ENCODE peak calls at places on chromosomes 11 and 22, in ten cellular contexts. X, Q, F, W, K, N, H, Y, P and J are unnamed samples.

GRCh38 chr11:65651589-65652510 is 10.9 kb downstream of the RELA start:
- DNase-seq in X (peak; percentile 88), Q (peak; percentile 86), F (peak; percentile 75), W (peak; percentile 61), K (peak; percentile 38), N (peak; percentile 76), H (peak; percentile 77), Y (peak; percentile 68), P (no peak), J (no peak)

GRCh38 chr11:15145151-15145550 is 30.4 kb downstream of the INSC start:
- DNase-seq in X (no peak), Q (no peak), F (no peak), W (no peak), K (no peak), N (no peak), H (no peak), Y (no peak), P (no peak), J (no peak)

GRCh38 chr11:18230859-18231258 is 5.7 kb downstream of the SAA4 start:
- DNase-seq in X (no peak), Q (no peak), F (no peak), W (no peak), K (no peak), N (no peak), H (no peak), Y (no peak), P (no peak), J (no peak)

GRCh38 chr11:110715541-110715940 is 3.3 kb upstream of the ARHGAP20 start:
- DNase-seq in X (no peak), Q (no peak), F (no peak), W (no peak), K (peak; percentile 86), N (no peak), H (no peak), Y (no peak), P (no peak), J (no peak)

GRCh38 chr11:46895821-46896220 is 22.5 kb downstream of the LRP4 start:
- DNase-seq in X (peak; percentile 61), Q (peak; percentile 89), F (peak; percentile 37), W (no peak), K (no peak), N (peak; percentile 75), H (no peak), Y (peak; percentile 80), P (no peak), J (peak; percentile 56)

GRCh38 chr22:37487129-37487528 is 945 bp upstream of the MFNG start:
- DNase-seq in X (no peak), Q (no peak), F (no peak), W (no peak), K (no peak), N (no peak), H (no peak), Y (no peak), P (no peak), J (no peak)

GRCh38 chr11:73889019-73889418 is 12.2 kb downstream of the PAAF1 start:
- DNase-seq in X (no peak), Q (no peak), F (no peak), W (no peak), K (peak; percentile 37), N (no peak), H (no peak), Y (no peak), P (no peak), J (no peak)

GRCh38 chr11:133911169-133911568 is 45.6 kb downstream of the IGSF9B start:
- DNase-seq in X (no peak), Q (no peak), F (no peak), W (no peak), K (no peak), N (no peak), H (no peak), Y (no peak), P (no peak), J (no peak)

GRCh38 chr11:95917188-95918036 is 6.5 kb downstream of the MTMR2 start:
- DNase-seq in X (no peak), Q (no peak), F (no peak), W (no peak), K (peak; percentile 30), N (no peak), H (no peak), Y (no peak), P (no peak), J (no peak)

GRCh38 chr22:49658902-49659280 is 168.8 kb downstream of the BRD1 start:
- DNase-seq in X (peak; percentile 37), Q (no peak), F (no peak), W (no peak), K (no peak), N (no peak), H (peak; percentile 19), Y (no peak), P (no peak), J (no peak)

GRCh38 chr11:110186456-110186855 is 93.3 kb downstream of the ZC3H12C start:
- DNase-seq in X (no peak), Q (no peak), F (no peak), W (no peak), K (no peak), N (no peak), H (no peak), Y (no peak), P (no peak), J (no peak)

GRCh38 chr11:17508306-17508705 is 31.7 kb upstream of the ABCC8 start:
- DNase-seq in X (no peak), Q (no peak), F (no peak), W (no peak), K (no peak), N (no peak), H (no peak), Y (no peak), P (no peak), J (no peak)

GRCh38 chr11:57237204-57237681 is at the start of gene APLNR:
- DNase-seq in X (no peak), Q (no peak), F (no peak), W (no peak), K (no peak), N (no peak), H (no peak), Y (no peak), P (no peak), J (no peak)

GRCh38 chr11:108929241-108929640 is 264.4 kb downstream of the DDX10 start:
- DNase-seq in X (no peak), Q (no peak), F (no peak), W (no peak), K (peak; percentile 99), N (no peak), H (no peak), Y (no peak), P (no peak), J (no peak)

GRCh38 chr11:71490731-71491390 is 36.2 kb upstream of the KRTAP5-7 start:
- DNase-seq in X (no peak), Q (peak; percentile 9), F (no peak), W (no peak), K (no peak), N (no peak), H (no peak), Y (no peak), P (no peak), J (peak; percentile 4)
- H3K4me3 ChIP-seq in X (no peak overlapping the region), Q (no peak overlapping the region), F (no peak overlapping the region), W (no peak overlapping the region), K (no peak overlapping the region), N (no peak overlapping the region), H (no peak overlapping the region), Y (no peak overlapping the region), P (no peak overlapping the region), J (no peak overlapping the region)

DNA sequence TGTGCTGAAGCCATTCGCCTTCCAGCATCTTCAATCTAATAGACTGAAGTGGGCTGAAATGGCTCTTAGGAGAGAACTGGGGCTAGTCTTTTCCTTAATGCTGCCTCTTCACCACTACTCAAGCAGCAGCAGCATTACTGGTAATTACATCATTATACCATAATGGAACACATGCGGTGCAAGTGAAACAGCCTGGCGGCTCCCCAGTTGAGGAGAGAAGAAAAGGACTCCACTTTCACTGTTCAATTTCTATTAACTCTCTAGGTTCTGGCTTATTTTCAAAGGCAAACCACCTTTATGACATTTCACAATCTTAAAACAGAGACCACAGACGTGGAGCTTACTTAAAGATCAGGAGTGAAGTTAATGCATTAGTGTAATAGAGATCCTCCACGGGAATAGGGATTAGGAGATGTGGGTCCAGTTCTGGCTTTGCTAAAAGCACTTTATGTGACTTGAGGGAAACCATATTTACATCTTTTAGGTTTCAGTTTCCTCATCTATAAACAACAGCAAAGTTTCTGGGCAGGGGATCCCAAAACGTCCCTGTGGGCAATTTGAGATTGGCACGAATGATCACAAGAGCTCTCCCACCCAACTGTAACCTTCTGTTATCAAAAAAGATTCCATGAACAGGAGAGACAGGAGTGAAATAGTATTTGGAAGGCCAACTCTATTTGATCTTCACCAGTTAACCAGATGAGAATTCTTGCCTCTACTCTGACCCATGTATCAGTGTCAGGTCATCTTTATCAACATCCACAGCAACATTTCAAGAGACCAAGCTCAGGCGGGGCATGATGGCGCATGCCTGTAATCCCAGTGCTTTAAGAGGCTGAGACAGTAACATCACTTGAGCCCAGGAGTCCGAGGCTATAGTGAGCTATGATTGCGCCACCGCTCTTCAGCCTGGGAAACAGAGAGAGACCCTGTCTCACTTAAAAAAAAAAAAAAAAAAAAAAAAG is 62.6 kb downstream of the GAB2 start:
- DNase-seq in X (no peak), Q (no peak), F (no peak), W (no peak), K (no peak), N (no peak), H (no peak), Y (no peak), P (no peak), J (peak; percentile 10)
- H3K4me1 ChIP-seq in X (peaks cover 59% of the 10 kb centered on the region), Q (peaks cover 39% of the 10 kb centered on the region), F (peaks cover 3% of the 10 kb centered on the region), W (no peaks in the 10 kb centered on the region), K (peaks cover 3% of the 10 kb centered on the region), N (no peaks in the 10 kb centered on the region), H (peaks cover 24% of the 10 kb centered on the region), Y (no peaks in the 10 kb centered on the region), P (no peaks in the 10 kb centered on the region), J (no peaks in the 10 kb centered on the region)

DNA sequence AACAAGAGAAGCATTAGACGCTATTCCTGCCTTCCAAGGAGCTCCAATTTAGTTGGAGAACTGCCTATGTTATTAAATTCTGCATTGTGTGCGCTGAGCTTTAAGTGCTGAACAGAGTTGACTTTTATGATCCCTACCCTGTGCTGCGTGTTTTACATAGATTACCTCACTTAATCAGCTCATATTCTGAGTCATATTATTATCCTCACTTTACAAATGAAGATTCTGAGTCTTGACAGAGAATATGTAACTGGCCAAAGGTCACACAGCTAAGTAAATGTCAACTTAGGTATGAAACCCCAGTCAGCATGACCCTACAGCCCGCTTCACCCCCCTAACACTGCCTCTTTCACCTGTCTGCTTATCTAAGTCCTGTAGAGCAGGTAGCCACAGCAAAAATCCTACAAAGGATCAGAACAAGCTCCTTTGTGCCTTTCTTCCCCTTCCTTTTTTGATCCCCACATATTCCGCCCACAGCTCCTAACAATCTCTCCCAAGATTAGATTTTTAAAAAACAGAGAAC is 19.8 kb upstream of the TMPRSS5 start:
- DNase-seq in X (no peak), Q (no peak), F (no peak), W (no peak), K (no peak), N (no peak), H (no peak), Y (no peak), P (no peak), J (no peak)
- TF ChIP-seq POLR2A in X (no peak), Q (no peak), F (no peak), W (no peak), K (no peak), N (no peak), H (no peak), Y (no peak), P (no peak), J (no peak)

DNA sequence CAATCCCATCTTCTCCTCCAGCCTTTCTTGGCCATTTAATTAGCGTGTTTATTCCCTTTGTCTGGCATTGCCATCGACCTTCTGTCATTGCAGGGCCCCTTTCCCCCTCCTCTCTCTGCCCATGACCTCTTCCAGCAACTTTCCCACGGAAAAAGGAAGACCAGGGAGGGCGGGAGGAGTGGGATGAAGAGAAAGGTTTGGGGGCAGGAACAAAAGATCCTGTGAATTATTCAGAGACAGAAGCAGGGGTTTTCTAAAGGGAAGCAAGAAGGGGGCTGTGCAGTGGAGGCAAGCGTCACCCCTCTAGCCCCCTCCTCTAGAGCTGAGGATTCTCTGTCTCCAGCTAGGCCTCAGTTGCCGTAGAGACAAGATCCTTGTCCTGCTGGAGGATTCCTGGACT is 12.9 kb downstream of the DTX4 start:
- DNase-seq in X (no peak), Q (no peak), F (no peak), W (no peak), K (no peak), N (no peak), H (no peak), Y (no peak), P (no peak), J (no peak)
- H3K4me3 ChIP-seq in X (no peak overlapping the region), Q (no peak overlapping the region), F (no peak overlapping the region), W (no peak overlapping the region), K (no peak overlapping the region), N (no peak overlapping the region), H (no peak overlapping the region), Y (no peak overlapping the region), P (no peak overlapping the region), J (no peak overlapping the region)